ENCODE peak calls at places on chromosome 14, in seven cellular contexts. Z is NT2/D1, L is K562, C is HepG2, V is H1, Y is GM12878, X is SK-N-SH. R is an unnamed sample.

GRCh38 chr14:69592923-69593677 is 18.3 kb upstream of the SUSD6 start:
- DNase-seq in Z (no peak), L (no peak), C (no peak), V (no peak), Y (no peak), X (no peak), R (no peak)

GRCh38 chr14:64541261-64541970 is 875 bp downstream of the HSPA2 start:
- DNase-seq in Z (no peak), L (no peak), C (no peak), V (no peak), Y (no peak), X (no peak), R (no peak)

GRCh38 chr14:71780075-71780474 is 152.2 kb upstream of the RGS6 start:
- DNase-seq in Z (no peak), L (no peak), C (no peak), V (no peak), Y (no peak), X (no peak), R (no peak)

GRCh38 chr14:97164014-97164413 is 366.8 kb downstream of the VRK1 start:
- DNase-seq in Z (no peak), L (no peak), C (no peak), V (no peak), Y (no peak), X (no peak), R (no peak)

GRCh38 chr14:89455412-89455811 is 38.4 kb upstream of the FOXN3 start:
- DNase-seq in Z (no peak), L (peak), C (no peak), V (no peak), Y (no peak), X (peak), R (no peak)

GRCh38 chr14:76775695-76776305 is 14.5 kb downstream of the VASH1 start:
- DNase-seq in Z (no peak), L (no peak), C (no peak), V (no peak), Y (no peak), X (no peak), R (no peak)

GRCh38 chr14:71711619-71712018 is 220.6 kb upstream of the RGS6 start:
- DNase-seq in Z (peak), L (no peak), C (no peak), V (no peak), Y (no peak), X (no peak), R (no peak)

GRCh38 chr14:20836668-20837338 is 34.2 kb upstream of the RNASE1 start:
- DNase-seq in Z (no peak), L (peak), C (peak), V (no peak), Y (no peak), X (no peak), R (peak)

GRCh38 chr14:82223276-82223675 is 689.6 kb upstream of the SEL1L start:
- DNase-seq in Z (no peak), L (no peak), C (no peak), V (no peak), Y (no peak), X (no peak), R (no peak)

GRCh38 chr14:105337966-105338365 is 23.4 kb downstream of the PACS2 start:
- DNase-seq in Z (no peak), L (no peak), C (no peak), V (no peak), Y (no peak), X (no peak), R (no peak)

GRCh38 chr14:96237641-96238040 is 18.4 kb upstream of the BDKRB1 start:
- DNase-seq in Z (no peak), L (no peak), C (no peak), V (no peak), Y (no peak), X (no peak), R (no peak)

GRCh38 chr14:75989134-75989533 is 3.6 kb downstream of the IFT43 start:
- DNase-seq in Z (no peak), L (no peak), C (peak), V (no peak), Y (no peak), X (no peak), R (no peak)

GRCh38 chr14:74563233-74563585 is 48.8 kb downstream of the LTBP2 start:
- DNase-seq in Z (no peak), L (no peak), C (no peak), V (no peak), Y (no peak), X (no peak), R (no peak)

GRCh38 chr14:104863923-104864266 is 1.2 kb upstream of the CEP170B start:
- DNase-seq in Z (no peak), L (no peak), C (no peak), V (no peak), Y (no peak), X (peak), R (no peak)

GRCh38 chr14:106874365-106874764 is 1348.0 kb downstream of the TMEM121 start:
- DNase-seq in Z (no peak), L (no peak), C (no peak), V (no peak), Y (no peak), X (no peak), R (no peak)

GRCh38 chr14:77965919-77966435 is 166.1 kb downstream of the ADCK1 start:
- DNase-seq in Z (peak), L (peak), C (peak), V (peak), Y (peak), X (peak), R (no peak)

GRCh38 chr14:62076368-62076767 is 314.1 kb downstream of the SNAPC1 start:
- DNase-seq in Z (no peak), L (no peak), C (no peak), V (no peak), Y (no peak), X (no peak), R (no peak)

GRCh38 chr14:51873221-51873893 is 12.9 kb downstream of the GNG2 start:
- DNase-seq in Z (no peak), L (no peak), C (no peak), V (no peak), Y (peak), X (peak), R (peak)

GRCh38 chr14:105761842-105762241 is 235.5 kb downstream of the TMEM121 start:
- DNase-seq in Z (no peak), L (no peak), C (no peak), V (no peak), Y (no peak), X (no peak), R (no peak)

GRCh38 chr14:63542231-63542999 is 762 bp downstream of the PPP2R5E start:
- DNase-seq in Z (no peak), L (peak), C (no peak), V (no peak), Y (no peak), X (peak), R (no peak)

GRCh38 chr14:91380610-91381371 is 36.8 kb downstream of the CCDC88C start:
- DNase-seq in Z (no peak), L (no peak), C (no peak), V (no peak), Y (no peak), X (no peak), R (no peak)

DNA sequence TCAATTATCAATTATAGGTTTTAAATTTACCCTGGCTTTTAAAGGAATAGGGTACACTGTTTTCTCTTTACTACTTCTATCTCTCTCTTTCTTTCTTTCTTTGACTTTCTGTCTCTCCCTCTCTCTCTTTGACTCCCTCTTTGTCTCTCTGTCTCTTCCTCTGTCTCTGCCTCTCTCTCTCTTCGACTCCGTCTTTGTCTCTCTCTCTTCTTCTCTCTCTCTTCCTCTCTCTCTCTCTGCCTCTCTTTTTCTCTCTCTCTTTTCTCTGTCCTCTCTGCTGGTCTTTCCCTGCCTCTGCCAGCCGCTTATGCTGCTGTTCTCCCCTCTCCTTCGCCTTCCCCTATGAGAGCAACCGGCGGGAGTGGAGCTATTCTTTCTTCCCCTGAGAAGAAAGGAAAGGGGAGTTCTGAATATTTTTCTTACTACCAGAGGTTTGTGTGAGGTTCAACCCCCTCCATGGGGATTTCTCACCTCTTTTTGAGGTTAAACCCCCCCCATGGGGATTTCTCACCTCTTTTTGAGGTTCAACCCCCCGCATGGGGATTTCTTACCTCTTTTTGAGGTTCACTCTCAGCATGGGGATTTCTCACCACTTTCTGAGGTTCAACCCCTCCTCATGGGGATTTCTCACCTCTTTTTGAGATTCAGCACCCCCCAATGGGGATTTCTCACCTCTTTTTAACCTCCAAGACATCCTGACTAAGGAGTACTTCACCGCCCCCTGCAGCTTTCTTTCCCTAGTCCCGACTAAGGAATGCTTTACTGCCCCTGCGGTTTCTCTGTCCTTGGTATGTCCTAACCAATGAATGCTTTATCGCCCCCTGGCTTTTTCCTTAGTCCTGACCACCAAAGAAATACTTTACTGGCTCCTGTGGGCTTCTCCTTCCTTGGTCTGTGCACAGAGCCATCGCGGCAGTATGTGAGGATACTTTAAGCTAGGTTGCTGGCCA is 27.4 kb upstream of the DDHD1 start:
- DNase-seq in Z (peak), L (peak), C (peak), V (peak), Y (peak), X (no peak), R (peak)
- TF ChIP-seq YY1 in Z (no peak), L (no peak), C (no peak), V (no peak), Y (no peak), X (no peak), R (no peak)

GRCh38 chr14:99991306-99991705 is 73.9 kb upstream of the EVL start:
- DNase-seq in Z (no peak), L (no peak), C (no peak), V (no peak), Y (no peak), X (no peak), R (no peak)

GRCh38 chr14:99990268-99991170 is 74.7 kb upstream of the EVL start:
- DNase-seq in Z (no peak), L (no peak), C (no peak), V (no peak), Y (no peak), X (no peak), R (no peak)

GRCh38 chr14:99996951-99997571 is 68.2 kb upstream of the EVL start:
- DNase-seq in Z (no peak), L (no peak), C (no peak), V (no peak), Y (no peak), X (no peak), R (no peak)

DNA sequence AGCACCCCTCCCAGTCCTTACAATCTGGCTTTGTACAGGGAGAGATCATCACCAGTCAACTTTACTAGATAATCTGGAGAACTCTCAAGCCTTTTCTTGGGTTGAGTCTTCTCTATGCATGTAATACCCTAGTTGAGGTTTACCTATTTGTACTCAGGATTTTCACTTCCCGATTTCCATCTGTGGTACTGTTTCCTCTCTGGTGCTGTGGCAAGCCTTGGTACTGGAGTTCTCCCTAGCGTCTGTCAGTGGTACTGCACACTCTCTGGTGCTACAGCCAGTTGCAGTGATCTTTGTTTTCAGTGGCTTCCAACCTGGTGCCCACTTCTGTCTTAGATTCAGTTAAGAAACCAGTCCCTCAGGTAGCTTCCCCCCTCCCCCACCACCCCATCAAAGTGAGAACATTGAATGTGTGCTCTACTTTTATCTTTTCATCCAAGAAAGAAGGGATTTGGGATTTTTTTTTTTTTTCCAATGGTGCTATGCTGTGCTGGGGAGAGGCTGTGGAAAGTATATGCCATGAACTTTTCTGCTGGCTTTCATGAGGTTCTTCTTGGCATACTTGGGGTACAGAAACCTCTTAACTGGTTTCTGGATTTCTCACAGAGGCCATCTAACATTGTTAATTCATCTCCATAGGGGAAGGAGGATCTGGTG is 69.4 kb upstream of the EVL start:
- DNase-seq in Z (peak), L (peak), C (peak), V (peak), Y (peak), X (peak), R (peak)
- TF ChIP-seq YY1 in Z (no peak), L (no peak), C (no peak), V (no peak), Y (peak), X (no peak), R (no peak)

DNA sequence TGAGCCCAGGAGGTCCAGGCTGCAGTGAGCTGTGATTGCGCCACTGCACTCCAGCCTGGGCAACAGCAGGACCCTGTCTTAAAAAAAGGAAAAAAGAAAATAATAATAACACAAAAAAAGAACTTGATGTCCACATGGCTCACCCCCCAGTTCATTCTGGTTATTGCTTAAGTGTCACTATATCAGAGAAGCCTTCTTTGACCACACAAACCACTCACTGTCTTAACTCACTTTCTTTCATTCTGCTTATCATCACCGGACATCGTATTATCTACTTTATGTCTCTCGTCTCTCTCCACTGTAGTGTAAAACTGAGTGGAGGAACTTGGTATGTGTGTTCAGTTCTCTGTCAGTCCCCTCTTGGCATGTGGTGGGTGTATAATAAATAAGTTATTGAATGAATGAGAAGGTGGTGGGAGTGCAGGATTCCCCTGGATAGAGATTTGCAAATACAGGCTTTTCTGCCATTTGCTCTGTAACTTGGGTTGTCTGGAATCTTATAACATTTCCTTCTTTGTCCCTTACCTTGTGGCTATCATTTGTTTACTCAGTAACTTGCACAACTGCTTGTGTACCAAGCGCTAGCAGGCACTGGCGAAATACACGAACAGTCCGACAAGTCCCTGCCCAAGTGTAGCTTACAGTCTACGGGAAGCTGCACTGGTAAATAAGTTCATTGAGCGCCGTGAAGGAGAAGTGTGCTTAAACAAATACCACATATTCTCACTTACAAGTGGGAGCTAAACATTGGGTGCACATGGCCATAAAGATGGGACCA is 86.6 kb upstream of the TRAF3 start:
- DNase-seq in Z (no peak), L (no peak), C (peak), V (no peak), Y (no peak), X (no peak), R (no peak)
- TF ChIP-seq YY1 in Z (no peak), L (no peak), C (no peak), V (no peak), Y (no peak), X (no peak), R (no peak)

GRCh38 chr14:60640859-60641721 is 8.2 kb downstream of the SIX1 start:
- DNase-seq in Z (no peak), L (no peak), C (no peak), V (no peak), Y (no peak), X (no peak), R (no peak)

GRCh38 chr14:60634153-60634552 is 15.1 kb downstream of the SIX1 start:
- DNase-seq in Z (no peak), L (no peak), C (no peak), V (no peak), Y (no peak), X (no peak), R (no peak)

GRCh38 chr14:60639677-60640076 is 9.6 kb downstream of the SIX1 start:
- DNase-seq in Z (no peak), L (no peak), C (no peak), V (no peak), Y (no peak), X (no peak), R (no peak)

GRCh38 chr14:60637138-60637489 is 12.2 kb downstream of the SIX1 start:
- DNase-seq in Z (no peak), L (no peak), C (no peak), V (no peak), Y (no peak), X (no peak), R (no peak)

DNA sequence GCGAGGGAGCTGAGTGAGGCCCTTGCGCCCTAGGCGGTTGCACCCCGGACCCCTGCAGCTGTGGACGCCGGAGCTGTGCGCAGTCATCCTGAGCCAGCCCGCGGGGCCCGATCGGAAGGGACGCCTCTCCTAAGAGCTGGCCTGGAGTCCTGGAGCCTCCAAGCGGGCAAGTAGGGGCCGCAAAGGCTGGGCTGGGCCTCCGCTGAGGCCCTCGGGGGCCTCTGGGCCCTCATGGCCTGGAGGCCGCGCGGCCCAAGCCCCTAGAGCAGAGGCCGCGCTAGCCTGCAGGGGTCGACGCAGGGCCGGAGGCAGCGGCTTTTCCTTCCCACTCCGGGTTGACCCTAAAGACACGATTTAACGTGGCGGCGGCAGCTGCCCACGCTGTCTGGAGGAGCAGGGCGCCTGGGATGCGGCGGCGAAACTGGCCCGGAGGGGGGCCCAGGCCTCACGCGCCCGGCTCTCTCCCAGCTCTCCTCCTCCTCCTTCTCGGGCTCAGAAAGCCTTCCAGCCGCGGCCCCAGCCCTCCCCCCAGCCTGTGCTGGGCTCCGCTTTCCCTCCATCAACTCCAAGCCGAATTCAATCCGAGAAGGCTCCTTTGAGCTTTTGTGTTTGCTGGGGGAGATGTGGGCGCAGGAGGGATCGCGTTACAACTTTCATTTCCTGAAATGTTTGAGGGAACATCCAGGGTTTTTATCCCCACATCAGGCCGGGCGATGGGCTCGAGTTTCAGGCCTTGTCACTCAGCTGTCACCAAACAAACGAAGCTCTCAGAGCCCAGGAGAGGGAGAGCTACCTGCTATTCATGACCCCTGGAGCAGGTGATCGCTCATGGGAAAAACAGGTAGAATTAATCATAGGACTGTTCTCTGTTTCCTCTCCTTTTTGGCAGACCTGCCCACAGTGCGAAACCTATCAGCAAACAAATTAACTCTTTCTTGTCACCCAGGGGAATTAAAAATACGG is 11.5 kb downstream of the SIX1 start:
- DNase-seq in Z (no peak), L (no peak), C (no peak), V (no peak), Y (no peak), X (peak), R (no peak)
- TF ChIP-seq YY1 in Z (no peak), L (no peak), C (no peak), V (no peak), Y (no peak), X (no peak), R (no peak)

GRCh38 chr14:87334997-87335675 is 657.8 kb downstream of the GALC start:
- DNase-seq in Z (no peak), L (no peak), C (no peak), V (no peak), Y (no peak), X (no peak), R (no peak)
- TF ChIP-seq YY1 in Z (no peak), L (no peak), C (no peak), V (no peak), Y (no peak), X (no peak), R (no peak)

GRCh38 chr14:72801841-72802587 is 91.9 kb downstream of the DPF3 start:
- DNase-seq in Z (no peak), L (no peak), C (no peak), V (no peak), Y (no peak), X (no peak), R (no peak)

GRCh38 chr14:72800296-72800695 is 93.6 kb downstream of the DPF3 start:
- DNase-seq in Z (no peak), L (no peak), C (no peak), V (no peak), Y (no peak), X (no peak), R (no peak)

GRCh38 chr14:72802588-72802946 is 91.3 kb downstream of the DPF3 start:
- DNase-seq in Z (no peak), L (no peak), C (no peak), V (no peak), Y (no peak), X (no peak), R (no peak)

GRCh38 chr14:72800848-72801370 is 93.0 kb downstream of the DPF3 start:
- DNase-seq in Z (no peak), L (no peak), C (no peak), V (no peak), Y (no peak), X (no peak), R (no peak)

GRCh38 chr14:72801381-72801812 is 92.5 kb downstream of the DPF3 start:
- DNase-seq in Z (no peak), L (no peak), C (no peak), V (no peak), Y (no peak), X (no peak), R (peak)
- TF ChIP-seq YY1 in Z (no peak), L (no peak), C (no peak), V (no peak), Y (no peak), X (no peak), R (no peak)

GRCh38 chr14:54600685-54601084 is 33.8 kb downstream of the SAMD4A start:
- DNase-seq in Z (no peak), L (no peak), C (no peak), V (no peak), Y (no peak), X (no peak), R (no peak)
- TF ChIP-seq YY1 in Z (no peak), L (no peak), C (no peak), V (no peak), Y (no peak), X (no peak), R (no peak)